ENCODE peak calls at places on chromosome 3, in ten cellular contexts. W, I, R, D, K, Q, V, N, T and Y are unnamed samples.

GRCh38 chr3:157471051-157471450 is 32.2 kb downstream of the VEPH1 start:
- DNase-seq in W (no peak), I (no peak), R (no peak), D (no peak), K (no peak), Q (no peak), V (no peak), N (no peak), T (no peak), Y (no peak)

GRCh38 chr3:40079203-40079844 is 230.2 kb upstream of the EIF1B start:
- DNase-seq in W (no peak), I (peak; percentile 87), R (no peak), D (no peak), K (no peak), Q (no peak), V (no peak), N (no peak), T (peak; percentile 54), Y (no peak)

GRCh38 chr3:120850326-120851295 is 57.4 kb upstream of the STXBP5L start:
- DNase-seq in W (no peak), I (peak; percentile 65), R (no peak), D (no peak), K (no peak), Q (no peak), V (no peak), N (no peak), T (no peak), Y (no peak)

GRCh38 chr3:143078883-143079282 is 40.7 kb upstream of the CHST2 start:
- DNase-seq in W (no peak), I (peak; percentile 72), R (no peak), D (no peak), K (no peak), Q (no peak), V (no peak), N (no peak), T (no peak), Y (no peak)

GRCh38 chr3:171407746-171408145 is 52.5 kb downstream of the TNIK start:
- DNase-seq in W (peak; percentile 44), I (peak; percentile 74), R (no peak), D (no peak), K (no peak), Q (no peak), V (no peak), N (no peak), T (peak; percentile 20), Y (no peak)

GRCh38 chr3:42101048-42101447 is 9.9 kb downstream of the TRAK1 start:
- DNase-seq in W (no peak), I (peak; percentile 75), R (no peak), D (no peak), K (peak; percentile 45), Q (no peak), V (no peak), N (no peak), T (no peak), Y (no peak)

GRCh38 chr3:120823156-120823555 is 80.6 kb downstream of the GTF2E1 start:
- DNase-seq in W (no peak), I (peak; percentile 19), R (no peak), D (no peak), K (no peak), Q (no peak), V (no peak), N (no peak), T (no peak), Y (no peak)

GRCh38 chr3:53518495-53518981 is 24.1 kb downstream of the CACNA1D start:
- DNase-seq in W (peak; percentile 64), I (no peak), R (peak; percentile 48), D (no peak), K (no peak), Q (no peak), V (no peak), N (no peak), T (no peak), Y (no peak)

GRCh38 chr3:128997486-128997885 is 3.6 kb upstream of the CFAP92 start:
- DNase-seq in W (no peak), I (no peak), R (no peak), D (no peak), K (no peak), Q (no peak), V (no peak), N (no peak), T (no peak), Y (no peak)

GRCh38 chr3:128996741-128997140 is 2.9 kb upstream of the CFAP92 start:
- DNase-seq in W (no peak), I (no peak), R (no peak), D (no peak), K (no peak), Q (no peak), V (no peak), N (no peak), T (no peak), Y (no peak)

GRCh38 chr3:128995737-128996136 is 1.9 kb upstream of the CFAP92 start:
- DNase-seq in W (no peak), I (no peak), R (no peak), D (no peak), K (no peak), Q (no peak), V (no peak), N (no peak), T (no peak), Y (no peak)

GRCh38 chr3:128994581-128995161 is 795 bp upstream of the CFAP92 start:
- DNase-seq in W (no peak), I (no peak), R (no peak), D (no peak), K (no peak), Q (no peak), V (no peak), N (no peak), T (no peak), Y (no peak)

DNA sequence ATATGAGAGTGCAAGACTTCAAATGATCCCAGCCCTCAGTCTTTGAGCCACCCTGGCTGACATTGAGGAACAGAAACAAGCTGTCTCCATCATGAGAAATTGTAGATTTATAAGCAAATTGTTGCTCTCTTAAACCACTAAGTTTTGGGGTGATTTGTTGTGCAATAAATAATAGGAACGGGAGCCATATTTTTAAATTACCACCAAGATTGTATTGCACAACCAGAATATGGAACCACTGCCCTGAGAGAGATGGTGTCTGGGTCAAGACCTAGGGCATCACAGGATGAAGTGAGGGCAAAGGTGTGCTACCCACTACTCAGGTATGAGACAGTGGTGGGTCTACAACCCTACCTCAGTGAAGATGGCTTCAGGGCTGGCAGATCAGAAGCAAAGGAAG is 2.3 kb upstream of the CFAP92 start:
- DNase-seq in W (no peak), I (no peak), R (no peak), D (no peak), K (no peak), Q (no peak), V (no peak), N (no peak), T (no peak), Y (no peak)
- TF ChIP-seq CTCF in W (no peak), I (no peak), R (no peak), D (no peak), K (no peak), Q (no peak), V (no peak), N (no peak), T (no peak), Y (no peak)

GRCh38 chr3:181076558-181076957 is 87.0 kb upstream of the DNAJC19 start:
- DNase-seq in W (no peak), I (no peak), R (no peak), D (no peak), K (no peak), Q (no peak), V (no peak), N (no peak), T (no peak), Y (no peak)

GRCh38 chr3:181086011-181086410 is 96.5 kb upstream of the DNAJC19 start:
- DNase-seq in W (no peak), I (no peak), R (no peak), D (no peak), K (peak; percentile 17), Q (no peak), V (no peak), N (no peak), T (no peak), Y (no peak)

DNA sequence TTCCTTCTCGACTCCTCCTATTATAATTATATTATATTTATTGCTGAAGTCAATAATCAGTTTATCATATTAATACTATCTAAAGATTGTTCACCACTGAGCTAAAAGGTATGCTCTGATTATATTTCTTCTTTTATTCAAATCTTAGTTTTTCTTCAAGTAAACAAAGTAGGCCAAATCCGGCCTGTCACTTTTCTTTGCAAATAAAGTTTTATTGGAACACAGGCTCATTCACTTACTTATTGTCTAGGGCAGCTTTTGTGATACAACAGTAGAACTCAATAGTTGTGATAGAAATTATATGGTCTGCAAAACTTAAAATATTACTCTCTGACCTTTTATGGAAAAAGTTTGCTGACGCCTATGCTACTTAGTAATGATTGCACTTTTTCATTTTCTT is 92.4 kb upstream of the DNAJC19 start:
- DNase-seq in W (no peak), I (no peak), R (no peak), D (no peak), K (no peak), Q (no peak), V (no peak), N (no peak), T (no peak), Y (no peak)
- TF ChIP-seq CTCF in W (no peak), I (no peak), R (no peak), D (no peak), K (no peak), Q (no peak), V (no peak), N (no peak), T (no peak), Y (no peak)

DNA sequence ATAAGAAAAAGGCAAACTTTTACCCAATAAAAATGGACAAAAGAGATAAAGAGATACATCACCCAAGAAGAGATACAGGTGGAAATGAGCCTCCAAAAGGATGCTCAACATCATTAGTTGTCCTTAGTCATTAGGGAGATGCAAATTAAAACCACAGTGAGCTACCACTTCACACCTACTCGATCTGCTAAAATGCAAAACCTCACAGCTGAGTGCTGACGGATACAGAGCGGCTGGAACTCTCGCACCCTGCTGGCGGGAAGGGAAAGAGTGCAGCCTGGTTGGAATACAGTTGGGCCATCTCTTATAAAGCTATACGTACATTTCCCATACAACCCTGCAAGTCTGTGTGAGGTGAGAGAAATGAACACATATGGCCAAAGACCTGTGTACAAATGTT is 78.5 kb upstream of the PRR20G start:
- DNase-seq in W (no peak), I (no peak), R (no peak), D (no peak), K (no peak), Q (no peak), V (peak; percentile 33), N (no peak), T (no peak), Y (no peak)
- TF ChIP-seq CTCF in W (no peak), I (peak; percentile 44), R (no peak), D (peak; percentile 31), K (no peak), Q (peak; percentile 35), V (no peak), N (no peak), T (no peak), Y (no peak)

DNA sequence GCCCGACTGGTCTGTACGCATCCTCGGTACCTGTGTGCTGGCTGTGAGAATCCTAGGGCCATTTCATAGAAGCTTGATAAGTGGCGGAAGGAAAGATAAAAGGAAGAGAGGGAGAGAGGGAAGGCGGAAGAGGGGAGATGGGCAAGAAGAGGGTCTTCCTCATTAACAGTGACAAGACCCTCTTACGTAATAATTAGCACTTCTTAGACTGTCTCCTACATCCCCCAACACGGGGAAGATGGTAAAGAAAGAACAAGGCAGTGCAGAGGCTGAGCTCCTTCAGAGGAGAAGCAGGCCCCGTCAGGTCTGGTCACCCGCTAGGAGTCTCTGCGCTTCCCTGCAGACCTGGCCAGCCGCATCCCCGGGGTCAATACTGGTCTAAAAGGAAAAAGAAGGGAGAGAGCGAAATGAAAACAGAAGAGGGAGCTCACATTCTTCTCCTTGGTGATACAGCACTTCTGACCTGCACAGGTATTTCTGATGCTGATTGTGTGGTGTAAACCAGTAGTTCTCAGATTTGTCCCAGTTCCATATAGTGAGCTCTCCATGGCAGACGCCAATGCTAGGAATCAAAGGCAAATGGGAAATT is 19.0 kb upstream of the FAM240A start:
- DNase-seq in W (no peak), I (no peak), R (no peak), D (no peak), K (no peak), Q (no peak), V (no peak), N (no peak), T (no peak), Y (no peak)
- TF ChIP-seq CTCF in W (no peak), I (no peak), R (no peak), D (no peak), K (no peak), Q (no peak), V (no peak), N (no peak), T (no peak), Y (no peak)